ENCODE peak calls at places on chromosomes 6 and 20, in five cellular contexts. P is prostate gland, V is Peyer's patch, N is breast epithelium, C is H54. O is an unnamed sample.

GRCh38 chr20:8808180-8808535 is 260.7 kb upstream of the PLCB4 start:
- DNase-seq in P (no peak), V (no peak), N (no peak), C (no peak), O (no peak)

GRCh38 chr6:14706378-14706929 is 539.4 kb upstream of the JARID2 start:
- DNase-seq in P (no peak), V (no peak), N (no peak), C (peak; percentile 69), O (peak; percentile 56)

GRCh38 chr20:15310361-15310760 is 972.9 kb upstream of the FLRT3 start:
- DNase-seq in P (no peak), V (no peak), N (no peak), C (no peak), O (no peak)

GRCh38 chr6:30097902-30098606 is 14.8 kb downstream of the TRIM31 start:
- DNase-seq in P (no peak), V (no peak), N (no peak), C (no peak), O (no peak)

GRCh38 chr6:1315560-1316386 is 3.9 kb downstream of the FOXQ1 start:
- DNase-seq in P (no peak), V (no peak), N (no peak), C (no peak), O (no peak)

GRCh38 chr6:13715444-13715883 is 3.8 kb upstream of the RANBP9 start:
- DNase-seq in P (no peak), V (no peak), N (no peak), C (no peak), O (no peak)

GRCh38 chr6:78810146-78810545 is 57.2 kb upstream of the IRAK1BP1 start:
- DNase-seq in P (peak; percentile 58), V (no peak), N (no peak), C (peak; percentile 7), O (no peak)

GRCh38 chr6:162056745-162057144 is 670.8 kb downstream of the PRKN start:
- DNase-seq in P (no peak), V (no peak), N (no peak), C (peak; percentile 19), O (no peak)

GRCh38 chr6:132813173-132813856 is 1.1 kb upstream of the RPS12 start:
- DNase-seq in P (peak; percentile 25), V (peak; percentile 62), N (no peak), C (no peak), O (peak; percentile 71)

GRCh38 chr6:83378621-83379388 is 52.0 kb downstream of the ME1 start:
- DNase-seq in P (no peak), V (no peak), N (no peak), C (no peak), O (no peak)

GRCh38 chr6:26249959-26250805 is 114.8 kb upstream of the BTN3A2 start:
- DNase-seq in P (peak; percentile 72), V (peak; percentile 89), N (peak; percentile 76), C (no peak), O (peak; percentile 95)

GRCh38 chr6:960356-960755 is 267.4 kb upstream of the EXOC2 start:
- DNase-seq in P (no peak), V (no peak), N (no peak), C (no peak), O (no peak)

GRCh38 chr6:2909718-2910117 is 6.6 kb upstream of the SERPINB9 start:
- DNase-seq in P (no peak), V (no peak), N (no peak), C (no peak), O (no peak)

GRCh38 chr6:34381086-34381485 is 11.4 kb downstream of the NUDT3 start:
- DNase-seq in P (no peak), V (no peak), N (no peak), C (no peak), O (no peak)

GRCh38 chr6:24848461-24848860 is 49.7 kb upstream of the ARMH2 start:
- DNase-seq in P (no peak), V (no peak), N (no peak), C (no peak), O (no peak)

GRCh38 chr6:80211295-80211694 is 104.8 kb downstream of the BCKDHB start:
- DNase-seq in P (no peak), V (no peak), N (no peak), C (no peak), O (no peak)

GRCh38 chr6:145887969-145888368 is 73.4 kb upstream of the FBXO30 start:
- DNase-seq in P (peak; percentile 4), V (no peak), N (no peak), C (no peak), O (peak; percentile 12)

GRCh38 chr20:25025091-25025861 is 32.7 kb downstream of the ACSS1 start:
- DNase-seq in P (no peak), V (peak; percentile 28), N (peak; percentile 19), C (no peak), O (no peak)

GRCh38 chr20:42701948-42702347 is 487.8 kb downstream of the PTPRT start:
- DNase-seq in P (no peak), V (no peak), N (no peak), C (no peak), O (no peak)

GRCh38 chr20:42703744-42704143 is 486.0 kb downstream of the PTPRT start:
- DNase-seq in P (no peak), V (no peak), N (no peak), C (no peak), O (no peak)

GRCh38 chr20:42705550-42705949 is 484.2 kb downstream of the PTPRT start:
- DNase-seq in P (no peak), V (no peak), N (no peak), C (no peak), O (no peak)

GRCh38 chr20:42708261-42708660 is 481.4 kb downstream of the PTPRT start:
- DNase-seq in P (no peak), V (no peak), N (no peak), C (no peak), O (no peak)

DNA sequence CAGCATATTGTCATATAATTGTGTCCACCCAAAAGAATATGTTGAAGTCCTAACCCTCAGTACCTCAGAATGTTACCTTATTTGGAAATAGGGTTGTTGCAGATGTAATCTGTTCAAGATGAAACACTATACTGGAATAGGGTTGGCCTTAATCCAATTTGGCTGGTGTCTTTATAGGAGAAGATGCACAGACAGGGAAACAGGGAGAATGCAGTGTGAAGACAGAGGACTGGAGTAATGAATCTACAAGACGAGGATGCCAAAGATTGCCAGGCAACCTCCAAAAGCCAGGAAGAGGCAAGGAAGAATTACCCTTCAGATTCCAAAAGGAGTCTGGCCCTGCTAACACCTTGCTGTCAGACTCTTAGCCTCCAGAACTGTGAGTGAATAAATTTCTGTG is 482.9 kb downstream of the PTPRT start:
- DNase-seq in P (no peak), V (no peak), N (no peak), C (no peak), O (no peak)
- TF ChIP-seq POLR2A in P (no peak), V (no peak), N (no peak), C (no peak), O (no peak)

GRCh38 chr6:109381747-109382575 is at the start of gene CD164:
- DNase-seq in P (peak; percentile 92), V (peak; percentile 96), N (peak; percentile 94), C (peak; percentile 67), O (peak; percentile 98)
- TF ChIP-seq POLR2A in P (peak; percentile 93), V (peak; percentile 98), N (peak; percentile 95), C (peak; percentile 92), O (peak; percentile 98)

GRCh38 chr6:33305052-33305451 is 6.3 kb upstream of the RGL2 start:
- DNase-seq in P (no peak), V (no peak), N (no peak), C (no peak), O (no peak)
- TF ChIP-seq POLR2A in P (no peak), V (no peak), N (no peak), C (no peak), O (peak; percentile 18)

GRCh38 chr6:52087498-52087999 is at the start of gene PKHD1:
- DNase-seq in P (no peak), V (no peak), N (no peak), C (no peak), O (peak; percentile 2)
- TF ChIP-seq POLR2A in P (no peak), V (no peak), N (no peak), C (no peak), O (no peak)

GRCh38 chr20:38579219-38579618 is 1.8 kb upstream of the ADIG start:
- DNase-seq in P (no peak), V (no peak), N (no peak), C (no peak), O (no peak)
- TF ChIP-seq POLR2A in P (no peak), V (no peak), N (no peak), C (no peak), O (no peak)

GRCh38 chr6:7110092-7110792 is 2.5 kb downstream of the RREB1 start:
- DNase-seq in P (no peak), V (no peak), N (no peak), C (no peak), O (no peak)

GRCh38 chr6:7107578-7108195 is at the start of gene RREB1:
- DNase-seq in P (peak; percentile 76), V (peak; percentile 83), N (peak; percentile 54), C (peak; percentile 70), O (peak; percentile 82)

GRCh38 chr6:7106752-7107577 is 796 bp upstream of the RREB1 start:
- DNase-seq in P (peak; percentile 34), V (peak; percentile 67), N (no peak), C (no peak), O (peak; percentile 88)

GRCh38 chr6:7108964-7109836 is 1.4 kb downstream of the RREB1 start:
- DNase-seq in P (peak; percentile 72), V (peak; percentile 72), N (peak; percentile 59), C (peak; percentile 49), O (peak; percentile 75)

DNA sequence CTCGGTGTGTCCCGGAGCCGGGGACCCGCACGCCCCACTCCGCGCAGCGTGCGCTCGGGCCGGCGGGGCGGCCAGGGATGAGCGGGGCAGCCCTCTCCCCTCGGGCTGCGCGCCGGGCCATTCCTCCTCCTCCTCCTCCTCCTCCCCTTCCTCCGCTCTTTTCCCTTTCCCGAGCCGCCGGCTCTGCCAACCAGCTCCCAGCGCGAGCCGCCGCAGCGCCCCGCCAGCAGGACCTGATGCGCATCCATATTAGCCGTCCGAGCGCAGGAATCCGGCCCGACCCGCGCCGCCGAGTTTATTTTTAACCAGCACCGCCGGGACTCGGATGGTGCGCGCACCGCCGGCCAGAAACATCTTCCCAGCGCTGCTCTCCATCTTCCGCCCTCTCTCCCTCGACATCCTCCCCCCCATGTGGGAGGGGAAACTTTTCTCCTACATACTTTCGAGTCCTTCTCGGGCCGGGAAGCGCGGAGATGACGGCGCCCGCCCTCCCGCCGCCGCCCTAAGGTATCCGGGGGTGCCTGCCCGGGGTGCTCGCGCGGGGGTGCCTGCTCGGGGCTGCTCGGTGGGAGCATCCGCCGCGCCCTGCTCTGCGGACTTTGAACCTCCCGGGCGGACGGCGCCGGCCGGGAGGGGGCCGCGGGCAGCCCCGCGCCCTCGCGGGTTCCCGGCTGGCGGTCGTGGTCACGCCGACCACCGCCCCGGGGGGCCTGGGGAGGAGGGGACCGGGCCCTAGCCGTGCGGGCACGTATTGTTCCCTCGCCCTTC is 619 bp downstream of the RREB1 start:
- DNase-seq in P (peak; percentile 45), V (peak; percentile 79), N (peak; percentile 62), C (peak; percentile 55), O (peak; percentile 53)
- TF ChIP-seq POLR2A in P (no peak), V (peak; percentile 44), N (peak; percentile 19), C (peak; percentile 33), O (peak; percentile 10)

O was measured in erythroblast.